ENCODE peak calls at places on chromosomes 13 and 19, in eight cellular contexts. J is right cardiac atrium; B is body of pancreas; U is psoas muscle; I is Peyer's patch; C is heart left ventricle; T is PC-9; Y is CD8-positive, alpha-beta T cell. F is an unnamed sample. For H3K4me1, the result is how much of the 10 kb centered on the place peaks cover.

GRCh38 chr13:95676775-95677563 is at the start of gene DNAJC3:
- DNase-seq in I (peak), U (peak), B (peak), J (peak), Y (peak), C (peak), T (peak), F (peak)

GRCh38 chr13:110237895-110238294 is 69.1 kb downstream of the COL4A1 start:
- DNase-seq in U (no peak), C (no peak), T (no peak), Y (no peak), J (no peak), B (no peak), I (no peak), F (no peak)

GRCh38 chr19:2863818-2864217 is 3.3 kb upstream of the ZNF556 start:
- DNase-seq in T (no peak), I (no peak), B (no peak), J (no peak), U (no peak), C (no peak), Y (no peak), F (no peak)

GRCh38 chr13:46668302-46668720 is 115.3 kb downstream of the LRCH1 start:
- DNase-seq in I (no peak), Y (no peak), J (peak), B (peak), T (no peak), U (no peak), C (peak), F (no peak)

GRCh38 chr19:32372726-32373613 is 27.6 kb downstream of the ZNF507 start:
- DNase-seq in U (no peak), J (no peak), I (no peak), B (no peak), T (peak), Y (no peak), C (no peak), F (no peak)

GRCh38 chr13:23828086-23828485 is 61.1 kb downstream of the MIPEP start:
- DNase-seq in Y (no peak), T (no peak), J (no peak), U (no peak), B (no peak), I (no peak), C (no peak), F (no peak)

GRCh38 chr13:95896302-95896701 is 156.9 kb downstream of the UGGT2 start:
- DNase-seq in J (no peak), T (no peak), Y (no peak), I (no peak), B (no peak), C (no peak), U (no peak), F (peak)

GRCh38 chr13:99926014-99926731 is 45.4 kb downstream of the ZIC5 start:
- DNase-seq in B (peak), T (peak), Y (no peak), U (no peak), J (no peak), C (no peak), I (peak), F (no peak)

GRCh38 chr19:35261356-35262100 is 7.2 kb upstream of the USF2 start:
- DNase-seq in B (no peak), C (peak), J (peak), T (no peak), Y (peak), I (peak), U (peak), F (no peak)

GRCh38 chr13:38369058-38369457 is 19.4 kb downstream of the UFM1 start:
- DNase-seq in U (no peak), I (no peak), C (no peak), J (no peak), Y (no peak), T (no peak), B (no peak), F (no peak)

GRCh38 chr13:94232956-94233355 is 246.5 kb downstream of the DCT start:
- DNase-seq in B (no peak), U (no peak), I (no peak), C (no peak), J (no peak), T (no peak), Y (no peak), F (no peak)

GRCh38 chr19:55640043-55640576 is 692 bp upstream of the ZNF580 start:
- DNase-seq in Y (peak), T (no peak), B (peak), U (peak), C (peak), J (peak), I (peak), F (peak)

GRCh38 chr19:1837625-1838105 is 10.6 kb downstream of the REXO1 start:
- DNase-seq in Y (peak), I (peak), C (no peak), U (no peak), T (no peak), J (no peak), B (no peak), F (no peak)

GRCh38 chr13:107339209-107339608 is 771.3 kb upstream of the ARGLU1 start:
- DNase-seq in J (no peak), I (no peak), T (no peak), U (no peak), B (no peak), Y (no peak), C (no peak), F (no peak)

GRCh38 chr19:23778566-23778965 is 19.9 kb upstream of the ZNF681 start:
- DNase-seq in T (no peak), I (no peak), J (no peak), U (no peak), C (no peak), B (no peak), Y (no peak), F (no peak)

GRCh38 chr13:110418944-110419343 is 111.9 kb downstream of the COL4A2 start:
- DNase-seq in Y (no peak), T (no peak), J (peak), U (no peak), I (no peak), C (no peak), B (no peak), F (no peak)

GRCh38 chr13:64791373-64791772 is 2438.8 kb downstream of the PCDH9 start:
- DNase-seq in C (no peak), T (no peak), B (no peak), I (no peak), Y (no peak), U (no peak), J (no peak), F (no peak)

GRCh38 chr19:2432131-2432848 is 4.9 kb upstream of the TIMM13 start:
- DNase-seq in B (no peak), Y (no peak), T (no peak), I (no peak), J (no peak), U (no peak), C (no peak), F (no peak)

GRCh38 chr13:26528527-26528926 is 29.0 kb upstream of the WASF3 start:
- DNase-seq in Y (no peak), I (no peak), J (no peak), U (no peak), C (no peak), B (no peak), T (no peak), F (no peak)

GRCh38 chr19:51187395-51188226 is 37.3 kb upstream of the CD33 start:
- DNase-seq in B (no peak), Y (no peak), T (no peak), I (no peak), J (no peak), U (no peak), C (no peak), F (no peak)

GRCh38 chr13:78660130-78660857 is 1.3 kb upstream of the OBI1 start:
- DNase-seq in T (no peak), Y (peak), C (no peak), I (no peak), B (peak), U (peak), J (no peak), F (no peak)

GRCh38 chr19:3115916-3116602 is 19.8 kb upstream of the GNA15 start:
- DNase-seq in Y (no peak), J (peak), U (peak), T (no peak), C (peak), B (no peak), I (no peak), F (no peak)

GRCh38 chr13:50344717-50345116 is 329.5 kb downstream of the KCNRG start:
- DNase-seq in I (no peak), U (no peak), J (no peak), C (no peak), B (no peak), Y (no peak), T (no peak), F (no peak)

GRCh38 chr13:75217949-75218348 is 264.0 kb downstream of the TBC1D4 start:
- DNase-seq in Y (no peak), B (no peak), C (no peak), T (no peak), U (no peak), J (no peak), I (no peak), F (no peak)

GRCh38 chr13:22077764-22078163 is 406.9 kb downstream of the FGF9 start:
- DNase-seq in J (no peak), C (no peak), U (no peak), Y (no peak), B (no peak), T (no peak), I (no peak), F (no peak)

GRCh38 chr13:97435794-97436193 is 1.8 kb downstream of the RAP2A start:
- DNase-seq in C (no peak), T (no peak), U (no peak), B (no peak), J (no peak), Y (no peak), I (no peak), F (no peak)

GRCh38 chr13:31987071-31987470 is 44.5 kb upstream of the FRY start:
- DNase-seq in B (no peak), J (no peak), I (no peak), Y (no peak), C (no peak), U (no peak), T (no peak), F (no peak)

GRCh38 chr19:48915757-48916156 is 15.6 kb downstream of the NUCB1 start:
- DNase-seq in Y (no peak), J (no peak), B (no peak), I (no peak), C (no peak), T (no peak), U (no peak), F (no peak)

GRCh38 chr19:48390188-48391099 is 907 bp downstream of the KDELR1 start:
- DNase-seq in B (peak), T (no peak), U (peak), C (peak), Y (peak), I (peak), J (peak), F (peak)

DNA sequence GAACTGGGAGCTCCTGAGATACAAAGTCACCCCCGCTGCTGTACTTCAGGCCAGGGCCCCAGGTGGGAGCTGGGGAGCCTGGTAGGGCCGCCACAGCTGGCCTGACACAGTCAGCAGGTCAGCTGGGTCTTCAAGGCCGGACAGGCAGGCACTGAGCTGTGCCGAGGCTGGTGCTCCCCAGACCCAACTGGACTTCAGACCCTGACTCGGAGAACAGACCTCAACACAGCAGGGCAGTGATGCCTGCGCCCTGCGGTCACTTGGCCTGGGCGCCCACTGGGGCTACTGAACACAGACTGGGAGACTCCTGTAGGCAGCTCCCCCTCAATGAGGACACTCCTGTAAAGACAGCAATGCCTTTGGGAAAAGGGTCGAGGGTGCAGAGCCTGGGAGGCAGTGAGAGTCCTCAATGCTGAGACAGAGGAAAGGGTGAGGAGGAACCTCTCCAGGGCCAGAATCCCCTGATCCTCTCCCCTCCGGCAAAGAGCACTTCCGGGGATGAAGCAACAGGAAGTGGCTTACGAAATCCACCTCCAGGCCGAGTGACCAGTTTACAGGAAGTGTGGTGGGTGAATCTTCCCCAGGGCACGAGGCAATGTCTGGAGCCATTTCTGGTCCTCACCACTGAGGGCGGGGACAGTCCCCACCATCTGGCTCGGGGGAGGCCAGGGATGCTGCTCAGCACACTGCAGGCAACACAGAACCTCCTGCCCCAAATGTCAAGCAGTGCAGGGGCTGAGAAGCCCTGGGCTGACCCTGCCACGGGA is 40.8 kb upstream of the ISYNA1 start:
- DNase-seq in T (peak), U (peak), J (peak), B (peak), Y (peak), I (no peak), C (peak), F (peak)
- H3K4me1 ChIP-seq in T (under half), U (half or more), J (under half), B (half or more), Y (half or more), I (under half), C (under half), F (under half)

GRCh38 chr19:27922970-27923369 is 1290.0 kb downstream of the UQCRFS1 start:
- DNase-seq in B (no peak), C (no peak), Y (no peak), I (no peak), T (no peak), U (no peak), J (no peak), F (no peak)

GRCh38 chr19:27929399-27929798 is 1283.6 kb downstream of the UQCRFS1 start:
- DNase-seq in T (no peak), B (no peak), J (no peak), U (no peak), Y (no peak), I (no peak), C (no peak), F (no peak)

GRCh38 chr19:27920774-27921173 is 1292.2 kb downstream of the UQCRFS1 start:
- DNase-seq in J (no peak), T (no peak), U (no peak), B (no peak), Y (no peak), C (no peak), I (no peak), F (no peak)

DNA sequence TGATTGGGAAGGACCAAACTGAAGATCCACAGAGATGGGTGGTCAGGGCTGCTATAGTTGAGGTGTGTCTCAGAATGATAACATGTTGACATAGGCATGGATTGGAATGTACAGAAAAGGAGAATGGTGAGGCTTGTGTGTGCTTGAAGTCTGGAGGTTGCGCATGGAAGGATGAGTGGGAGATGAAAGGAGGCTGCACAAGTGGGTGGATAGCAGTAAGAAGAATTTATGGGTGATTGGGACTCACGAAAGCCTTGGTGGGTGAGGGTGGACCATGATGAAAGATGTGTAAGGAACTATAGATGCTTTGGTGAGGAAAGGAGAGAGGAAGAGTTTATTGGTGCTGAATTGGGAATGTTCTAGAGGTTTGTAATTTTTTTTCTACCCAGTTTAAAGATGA is 1287.7 kb downstream of the UQCRFS1 start:
- DNase-seq in I (no peak), C (no peak), J (no peak), T (no peak), B (no peak), U (no peak), Y (no peak), F (no peak)
- H3K4me1 ChIP-seq in I (under half), C (under half), J (under half), T (under half), B (under half), U (under half), Y (under half), F (under half)

GRCh38 chr19:18424890-18425514 is 5.8 kb downstream of the SSBP4 start:
- DNase-seq in J (no peak), I (no peak), C (no peak), U (no peak), T (no peak), Y (no peak), B (no peak), F (no peak)
- H3K4me1 ChIP-seq in J (under half), I (under half), C (half or more), U (half or more), T (under half), Y (half or more), B (under half), F (under half)

DNA sequence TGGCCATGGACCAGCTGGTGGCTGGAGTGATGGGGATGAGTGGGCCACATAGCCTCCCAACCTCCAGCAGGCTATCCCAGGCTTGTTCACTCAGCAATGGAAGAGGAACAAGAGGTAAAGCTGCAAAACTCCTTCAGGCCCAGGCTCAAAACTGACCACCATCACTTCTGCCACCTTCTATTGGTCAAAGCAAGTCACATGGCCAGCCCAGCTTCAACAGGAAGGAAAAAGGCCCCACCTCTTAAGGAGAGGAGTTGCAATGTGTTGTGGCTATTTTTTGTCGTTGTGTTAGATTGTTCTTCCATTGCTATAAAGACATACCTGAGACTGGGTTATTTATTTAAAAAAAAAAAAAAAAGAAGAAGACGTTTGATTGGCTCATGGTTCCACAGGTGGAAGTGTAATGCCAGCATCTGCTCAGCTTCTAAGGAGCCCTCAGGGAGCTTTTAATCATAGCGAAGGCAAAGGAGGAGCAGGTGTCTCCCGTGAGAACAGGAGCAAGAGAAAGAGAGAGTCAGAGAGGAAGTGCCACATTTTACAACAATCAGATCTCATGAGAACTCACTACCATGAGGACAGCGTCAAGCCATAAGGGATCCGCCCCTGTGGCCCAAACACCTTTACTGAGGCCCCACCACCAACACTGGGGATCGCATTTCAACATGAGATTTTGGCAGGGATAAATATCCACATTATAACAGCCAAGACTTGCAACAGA is 5.4 kb downstream of the IGSF23 start:
- DNase-seq in J (no peak), B (no peak), T (no peak), U (no peak), Y (no peak), I (no peak), C (no peak), F (no peak)
- H3K4me1 ChIP-seq in J (under half), B (under half), T (under half), U (under half), Y (under half), I (under half), C (under half), F (under half)

DNA sequence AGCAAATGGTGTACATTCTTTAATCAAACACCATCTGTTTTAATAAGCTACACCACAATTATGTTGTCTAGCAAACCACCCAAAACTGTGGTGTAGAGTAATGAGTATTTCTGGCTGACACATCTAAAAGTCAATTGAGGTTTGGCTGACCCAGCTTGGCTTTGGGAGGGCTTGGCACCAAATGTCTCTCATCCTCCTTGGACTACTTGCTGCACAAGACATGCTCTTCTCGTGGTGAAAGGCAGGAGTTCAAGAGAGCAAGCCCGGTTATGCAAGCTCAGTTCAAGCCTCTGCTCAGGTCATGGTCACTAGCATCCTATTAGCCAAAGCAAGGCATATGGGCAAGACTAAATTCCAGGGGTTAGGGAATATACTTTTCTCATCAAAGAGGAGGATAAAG is 37.1 kb downstream of the LACC1 start:
- DNase-seq in B (no peak), U (no peak), Y (no peak), T (no peak), J (no peak), C (no peak), I (no peak), F (no peak)
- H3K4me1 ChIP-seq in B (under half), U (under half), Y (under half), T (under half), J (under half), C (under half), I (under half), F (under half)